ENCODE peak calls at places on chromosomes 12 and 14, in five cellular contexts. U is transverse colon, T is HCT116, C is ascending aorta, O is lower lobe of right lung. K is an unnamed sample. For H3K4me1, the result is how much of the 10 kb centered on the place peaks cover.

GRCh38 chr12:106753526-106753925 is 21.0 kb upstream of the RIC8B start:
- DNase-seq in T (no peak), U (peak), C (no peak), O (no peak), K (no peak)

GRCh38 chr12:109293106-109293505 is 16.0 kb downstream of the FOXN4 start:
- DNase-seq in T (no peak), C (no peak), U (no peak), O (no peak), K (no peak)

GRCh38 chr12:7581046-7581445 is 77.5 kb upstream of the CD163 start:
- DNase-seq in T (no peak), U (no peak), O (no peak), C (no peak), K (no peak)

GRCh38 chr12:20482680-20483079 is 114.3 kb downstream of the PDE3A start:
- DNase-seq in U (no peak), O (no peak), C (no peak), T (no peak), K (no peak)

GRCh38 chr12:8065991-8066594 is at the start of gene C3AR1:
- DNase-seq in U (peak), C (no peak), O (no peak), T (no peak), K (peak)

GRCh38 chr14:39102265-39102968 is 618 bp downstream of the SEC23A start:
- DNase-seq in U (peak), O (no peak), T (no peak), C (no peak), K (peak)

GRCh38 chr14:90381011-90381790 is 15.6 kb upstream of the CALM1 start:
- DNase-seq in O (no peak), C (no peak), U (peak), T (no peak), K (no peak)

GRCh38 chr14:74875204-74875603 is 741 bp downstream of the PROX2 start:
- DNase-seq in C (no peak), T (no peak), O (no peak), U (no peak), K (no peak)

GRCh38 chr14:33799705-33800269 is 151.1 kb downstream of the EGLN3 start:
- DNase-seq in T (no peak), C (no peak), U (no peak), O (peak), K (no peak)

GRCh38 chr12:96814200-96814599 is 92.9 kb upstream of the NEDD1 start:
- DNase-seq in C (no peak), U (no peak), T (no peak), O (no peak), K (no peak)

GRCh38 chr12:106971065-106971464 is 15.4 kb downstream of the TMEM263 start:
- DNase-seq in C (no peak), O (no peak), U (no peak), T (no peak), K (no peak)

GRCh38 chr12:131210506-131211278 is 257.0 kb downstream of the ADGRD1 start:
- DNase-seq in C (no peak), T (no peak), O (peak), U (no peak), K (no peak)

GRCh38 chr12:109255377-109255776 is 53.7 kb downstream of the FOXN4 start:
- DNase-seq in U (no peak), C (no peak), O (no peak), T (no peak), K (no peak)

GRCh38 chr12:84912191-84913142 is at the start of gene SLC6A15:
- DNase-seq in O (peak), C (no peak), T (no peak), U (no peak), K (peak)

GRCh38 chr12:98370976-98371375 is 144.4 kb upstream of the TMPO start:
- DNase-seq in O (no peak), U (no peak), C (no peak), T (no peak), K (no peak)

GRCh38 chr12:40171501-40171900 is 53.3 kb upstream of the LRRK2 start:
- DNase-seq in C (no peak), U (no peak), O (no peak), T (no peak), K (no peak)

GRCh38 chr14:53110103-53110502 is 43.0 kb downstream of the DDHD1 start:
- DNase-seq in O (no peak), U (no peak), T (no peak), C (no peak), K (no peak)

GRCh38 chr14:42911642-42912041 is 1305.0 kb downstream of the LRFN5 start:
- DNase-seq in C (no peak), O (no peak), U (no peak), T (no peak), K (no peak)

GRCh38 chr12:2267624-2268477 is 215.1 kb downstream of the CACNA1C start:
- DNase-seq in O (no peak), T (no peak), U (no peak), C (no peak), K (no peak)

GRCh38 chr12:47504775-47505446 is 200.9 kb downstream of the RPAP3 start:
- DNase-seq in O (no peak), T (no peak), U (no peak), C (no peak), K (peak)

GRCh38 chr12:77104281-77104680 is 38.9 kb upstream of the E2F7 start:
- DNase-seq in C (no peak), U (no peak), T (no peak), O (no peak), K (no peak)

GRCh38 chr14:95998656-95999055 is 40.5 kb upstream of the C14orf132 start:
- DNase-seq in O (no peak), U (no peak), T (peak), C (no peak), K (peak)
- TF ChIP-seq CTCF in O (peak), U (peak), T (peak), C (peak), K (peak)

GRCh38 chr14:76377675-76378074 is 1.7 kb downstream of the ESRRB start:
- DNase-seq in O (no peak), C (no peak), U (no peak), T (no peak), K (no peak)

GRCh38 chr14:76381817-76382494 is 6.0 kb downstream of the ESRRB start:
- DNase-seq in O (no peak), U (no peak), C (no peak), T (no peak), K (no peak)

GRCh38 chr14:76380991-76381390 is 5.1 kb downstream of the ESRRB start:
- DNase-seq in T (no peak), C (no peak), O (no peak), U (no peak), K (no peak)

GRCh38 chr14:76386922-76387782 is 11.2 kb downstream of the ESRRB start:
- DNase-seq in C (no peak), O (peak), T (peak), U (peak), K (no peak)

GRCh38 chr14:76382495-76382832 is 6.5 kb downstream of the ESRRB start:
- DNase-seq in O (no peak), U (no peak), T (no peak), C (no peak), K (no peak)
- H3K4me1 ChIP-seq in O (under half), U (under half), T (under half), C (under half), K (under half)

GRCh38 chr12:6279256-6279628 is 31.2 kb upstream of the PLEKHG6 start:
- DNase-seq in U (no peak), O (peak), T (no peak), C (no peak), K (no peak)
- H3K27ac ChIP-seq in U (peak), O (peak), T (peak), C (peak), K (peak)

GRCh38 chr12:126346087-126346486 is 1280.9 kb downstream of the AACS start:
- DNase-seq in U (no peak), T (no peak), O (no peak), C (no peak), K (no peak)
- TF ChIP-seq CTCF in U (no peak), T (no peak), O (no peak), C (no peak), K (no peak)